ENCODE peak calls at places on chromosomes 2 and 18, in seven cellular contexts. I is fibroblast of lung, N is cardiac muscle cell, W is tibial artery, C is thoracic aorta, M is tibial nerve, O is lower lobe of right lung. D is an unnamed sample.
A peak's percentile ranks its signal among the peaks of the same experiment; 100 is the strongest.

GRCh38 chr2:130911482-130911881 is 74.8 kb downstream of the ARHGEF4 start:
- DNase-seq in C (no peak), M (no peak), N (no peak), W (no peak), I (no peak), O (no peak), D (no peak)

GRCh38 chr18:55840601-55841170 is 252.7 kb upstream of the TCF4 start:
- DNase-seq in I (no peak), M (no peak), W (no peak), O (no peak), N (no peak), C (no peak), D (no peak)

GRCh38 chr2:80858955-80859354 is 554.4 kb upstream of the LRRTM1 start:
- DNase-seq in M (no peak), W (no peak), I (peak; percentile 30), O (no peak), C (no peak), N (no peak), D (no peak)

GRCh38 chr18:27073404-27073830 is 111.7 kb downstream of the CHST9 start:
- DNase-seq in N (no peak), W (no peak), C (no peak), O (no peak), M (no peak), I (no peak), D (no peak)

GRCh38 chr2:181998045-181998444 is 12.4 kb downstream of the PPP1R1C start:
- DNase-seq in O (no peak), W (no peak), C (no peak), N (no peak), I (no peak), M (no peak), D (no peak)

GRCh38 chr2:47783491-47784330 is 766 bp downstream of the MSH6 start:
- DNase-seq in N (peak; percentile 84), M (peak; percentile 41), O (peak; percentile 81), C (peak; percentile 3), W (peak; percentile 79), I (peak; percentile 39), D (peak; percentile 79)

GRCh38 chr2:98768765-98769476 is 38.0 kb upstream of the MGAT4A start:
- DNase-seq in O (no peak), W (no peak), M (no peak), N (no peak), I (no peak), C (no peak), D (no peak)

GRCh38 chr2:46849080-46849715 is 66.4 kb downstream of the MCFD2 start:
- DNase-seq in O (no peak), C (no peak), W (peak; percentile 61), N (no peak), M (no peak), I (no peak), D (no peak)

GRCh38 chr2:58052978-58053377 is 6.4 kb downstream of the VRK2 start:
- DNase-seq in C (no peak), M (no peak), N (no peak), W (no peak), O (no peak), I (no peak), D (no peak)

GRCh38 chr2:219684721-219685689 is 57.6 kb downstream of the SLC4A3 start:
- DNase-seq in O (peak; percentile 78), M (peak; percentile 52), N (no peak), C (peak; percentile 43), I (peak; percentile 62), W (peak; percentile 92), D (peak; percentile 65)

DNA sequence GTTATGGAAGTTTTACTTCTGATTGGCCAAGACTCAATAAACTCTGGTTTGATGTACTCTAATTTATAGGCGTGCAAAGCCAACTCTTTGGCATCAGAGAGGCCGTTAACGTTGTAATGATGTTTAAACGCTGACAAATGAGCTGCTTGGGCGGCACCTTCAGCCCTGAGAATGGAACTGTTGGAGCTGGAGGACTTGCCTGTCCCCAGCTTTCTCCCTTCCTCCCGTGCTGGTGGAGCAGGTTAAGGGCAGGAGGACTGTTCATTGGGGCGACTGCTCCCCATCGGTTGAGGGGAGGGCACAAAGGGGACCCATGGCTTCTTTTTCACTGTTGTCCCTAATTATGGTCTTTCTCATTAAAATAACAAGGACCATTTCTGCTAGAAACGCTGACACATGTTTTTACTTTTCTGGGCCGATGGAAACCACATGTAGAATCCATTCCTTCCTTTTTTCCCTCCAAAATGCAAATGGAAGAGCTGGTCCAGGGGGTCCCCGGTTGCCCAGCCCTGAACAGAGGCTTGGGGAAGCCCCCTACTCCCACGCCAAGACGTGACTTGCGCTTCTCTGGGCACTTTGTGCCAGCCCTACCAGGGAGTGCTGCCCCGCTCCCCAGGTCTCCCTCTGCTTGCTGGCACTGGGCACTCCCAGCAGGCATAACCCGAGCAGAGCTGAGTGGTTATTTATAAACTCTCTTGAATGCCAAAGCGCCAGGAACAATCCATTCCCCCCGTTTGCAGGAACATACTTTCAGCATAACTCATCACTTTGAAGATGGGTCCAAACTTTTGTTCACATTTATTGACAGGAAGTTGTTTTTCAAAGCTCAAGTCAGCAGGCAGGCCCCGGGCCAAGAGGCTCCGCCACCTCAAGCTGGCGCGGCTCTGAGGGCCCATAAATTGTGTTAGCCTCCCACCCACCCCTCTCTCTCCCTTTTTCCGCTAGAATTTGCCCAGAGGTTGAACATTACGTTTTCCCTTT is 170.1 kb downstream of the ASB1 start:
- DNase-seq in C (peak; percentile 40), O (no peak), I (peak; percentile 88), M (peak; percentile 48), W (peak; percentile 81), N (no peak), D (peak; percentile 90)
- H3K4me1 ChIP-seq in C (peaks cover 40% of the 10 kb centered on the region), O (peaks cover 34% of the 10 kb centered on the region), I (peaks cover 20% of the 10 kb centered on the region), M (peaks cover 32% of the 10 kb centered on the region), W (peaks cover 38% of the 10 kb centered on the region), N (no peaks in the 10 kb centered on the region), D (peaks cover 28% of the 10 kb centered on the region)

DNA sequence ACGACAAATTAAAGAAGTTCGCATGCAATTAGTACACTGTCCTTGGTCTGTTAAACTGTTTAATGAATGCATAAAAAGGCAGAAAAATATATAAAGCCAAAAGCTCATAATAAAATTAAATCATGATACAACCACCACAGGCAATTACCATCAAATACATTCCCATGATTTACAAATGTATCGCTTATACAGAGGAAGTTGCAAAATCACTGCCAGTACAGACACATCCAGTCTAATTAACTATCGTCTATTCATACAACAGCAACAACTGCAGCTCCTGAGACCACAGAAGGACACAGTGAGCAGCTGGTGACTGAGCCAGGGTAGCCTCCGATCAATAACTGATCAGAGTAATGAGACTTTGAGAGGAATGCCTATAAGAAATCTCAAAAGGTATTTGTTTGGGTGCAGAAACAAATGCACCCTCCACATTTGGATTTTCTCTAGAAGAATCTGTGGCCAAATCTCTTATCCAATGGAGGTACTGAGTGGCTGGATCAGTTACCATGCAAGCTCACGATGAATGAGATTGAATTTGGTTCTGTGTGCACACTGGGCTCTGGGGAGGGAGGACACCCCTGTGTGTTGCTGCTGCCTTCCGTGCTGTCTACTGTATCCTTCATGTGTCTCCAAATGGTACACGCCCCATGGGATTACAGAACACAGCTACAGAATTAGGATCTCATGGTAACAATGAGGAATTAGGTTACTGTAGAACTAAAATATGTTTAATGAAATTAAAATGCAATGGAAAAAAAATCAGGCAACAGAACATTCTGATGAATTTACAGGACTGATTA is 119.6 kb downstream of the MBP start:
- DNase-seq in I (no peak), C (no peak), M (no peak), N (no peak), W (no peak), O (no peak), D (no peak)
- H3K36me3 ChIP-seq in I (no peaks in the 10 kb centered on the region), C (no peaks in the 10 kb centered on the region), M (no peaks in the 10 kb centered on the region), N (no peaks in the 10 kb centered on the region), W (peaks cover 12% of the 10 kb centered on the region), O (peaks cover 45% of the 10 kb centered on the region), D (peaks cover 15% of the 10 kb centered on the region)

GRCh38 chr2:136407113-136407951 is 289.4 kb upstream of the CXCR4 start:
- DNase-seq in O (no peak), M (no peak), W (no peak), C (no peak), I (no peak), N (no peak), D (no peak)

GRCh38 chr2:136404925-136405324 is 287.0 kb upstream of the CXCR4 start:
- DNase-seq in W (no peak), I (no peak), M (no peak), O (no peak), C (no peak), N (no peak), D (no peak)

GRCh38 chr2:136410673-136411072 is 292.7 kb upstream of the CXCR4 start:
- DNase-seq in N (no peak), M (no peak), O (no peak), C (no peak), W (no peak), I (no peak), D (no peak)

GRCh38 chr2:136408795-136409194 is 290.8 kb upstream of the CXCR4 start:
- DNase-seq in O (no peak), M (no peak), I (no peak), N (no peak), W (no peak), C (no peak), D (no peak)

GRCh38 chr2:136407952-136408318 is 290.0 kb upstream of the CXCR4 start:
- DNase-seq in O (no peak), C (no peak), N (no peak), W (no peak), M (no peak), I (no peak), D (no peak)
- H3K27me3 ChIP-seq in O (peaks cover 14% of the 10 kb centered on the region), C (no peaks in the 10 kb centered on the region), N (no peaks in the 10 kb centered on the region), W (peaks cover 3% of the 10 kb centered on the region), M (no peaks in the 10 kb centered on the region), I (no peaks in the 10 kb centered on the region), D (no peaks in the 10 kb centered on the region)

DNA sequence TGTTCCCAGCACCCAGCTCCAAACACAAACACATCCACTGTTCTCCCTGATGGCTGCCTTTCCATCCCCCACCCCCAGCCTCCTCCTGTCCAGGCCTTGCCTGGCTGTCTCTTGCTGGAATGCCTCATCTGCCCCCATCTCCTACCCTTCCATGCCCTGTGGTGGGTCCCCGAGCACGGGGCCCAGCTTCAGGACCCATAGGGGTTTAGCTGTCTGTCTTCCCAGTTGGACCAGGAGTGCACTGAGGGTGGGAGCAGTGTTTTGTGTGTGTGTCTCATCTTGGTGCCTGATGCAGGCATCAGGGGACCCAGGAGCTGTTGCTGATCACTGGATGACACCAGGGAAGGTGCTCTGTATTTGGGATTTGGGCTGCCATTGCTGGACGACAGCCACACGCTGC is 34.5 kb downstream of the GLI2 start:
- DNase-seq in N (no peak), I (no peak), W (no peak), C (no peak), O (peak; percentile 10), M (no peak), D (no peak)
- H3K4me1 ChIP-seq in N (peaks cover 30% of the 10 kb centered on the region), I (peaks cover 39% of the 10 kb centered on the region), W (peaks cover 28% of the 10 kb centered on the region), C (peaks cover 9% of the 10 kb centered on the region), O (peaks cover 13% of the 10 kb centered on the region), M (peaks cover 32% of the 10 kb centered on the region), D (peaks cover 3% of the 10 kb centered on the region)

DNA sequence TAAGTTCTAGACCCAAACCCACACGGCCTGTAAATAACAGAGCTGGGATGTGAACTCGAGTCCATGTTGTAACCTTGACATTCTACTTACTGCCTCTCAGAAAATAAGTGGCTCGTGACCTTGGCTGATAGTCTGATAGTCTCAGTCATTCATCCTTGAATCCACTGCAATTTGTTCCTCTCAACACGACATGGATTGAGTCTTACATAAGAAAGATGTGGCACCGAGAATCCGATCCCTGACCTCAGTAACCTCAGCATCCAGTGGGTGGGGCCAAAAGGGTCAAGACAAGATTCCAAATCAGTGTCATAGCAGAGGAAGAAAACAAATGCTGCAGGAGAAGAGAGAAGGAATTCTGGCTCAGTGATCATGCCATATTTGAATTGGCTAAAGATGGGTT is 97.6 kb downstream of the MAPRE2 start:
- DNase-seq in M (no peak), I (no peak), O (no peak), W (no peak), N (peak; percentile 25), C (no peak), D (no peak)
- H3K36me3 ChIP-seq in M (no peaks in the 10 kb centered on the region), I (no peaks in the 10 kb centered on the region), O (peaks cover 74% of the 10 kb centered on the region), W (peaks cover 28% of the 10 kb centered on the region), N (no peaks in the 10 kb centered on the region), C (no peaks in the 10 kb centered on the region), D (peaks cover 20% of the 10 kb centered on the region)

GRCh38 chr2:233048569-233049193 is 11.5 kb upstream of the INPP5D start:
- DNase-seq in I (no peak), N (no peak), O (no peak), W (peak; percentile 33), M (no peak), C (no peak), D (no peak)
- H3K27me3 ChIP-seq in I (peaks cover 2% of the 10 kb centered on the region), N (peaks cover 17% of the 10 kb centered on the region), O (no peaks in the 10 kb centered on the region), W (no peaks in the 10 kb centered on the region), M (no peaks in the 10 kb centered on the region), C (no peaks in the 10 kb centered on the region), D (no peaks in the 10 kb centered on the region)